ENCODE peak calls at places on chromosomes 1 and 21, in ten cellular contexts. One of them, this sample, is unnamed.

GRCh38 chr1:88433556-88433955 is 250.5 kb upstream of the PKN2 start:
- DNase-seq in H1: no peak
- DNase-seq in neural progenitor cell: no peak
- DNase-seq in KG1: no peak
- DNase-seq in H7: no peak
- DNase-seq in EL: peak
- DNase-seq in epithelial cell of proximal tubule: no peak
- DNase-seq in GM23248: no peak
- DNase-seq in C1 segment of cervical spinal cord: no peak
- DNase-seq in ovary: no peak
- DNase-seq in this sample: no peak

GRCh38 chr1:207152792-207153434 is 48.9 kb downstream of the C4BPA start:
- DNase-seq in H1: no peak
- DNase-seq in epithelial cell of proximal tubule: no peak
- DNase-seq in EL: peak
- DNase-seq in H7: no peak
- DNase-seq in ovary: no peak
- DNase-seq in KG1: no peak
- DNase-seq in GM23248: no peak
- DNase-seq in neural progenitor cell: no peak
- DNase-seq in C1 segment of cervical spinal cord: no peak
- DNase-seq in this sample: no peak

GRCh38 chr21:38916214-38916964 is 110.7 kb downstream of the ETS2 start:
- DNase-seq in epithelial cell of proximal tubule: no peak
- DNase-seq in EL: no peak
- DNase-seq in KG1: no peak
- DNase-seq in ovary: no peak
- DNase-seq in neural progenitor cell: no peak
- DNase-seq in GM23248: no peak
- DNase-seq in H1: no peak
- DNase-seq in H7: no peak
- DNase-seq in C1 segment of cervical spinal cord: no peak
- DNase-seq in this sample: no peak

GRCh38 chr1:244294825-244295224 is 156.9 kb downstream of the ADSS2 start:
- DNase-seq in H1: no peak
- DNase-seq in H7: no peak
- DNase-seq in epithelial cell of proximal tubule: no peak
- DNase-seq in C1 segment of cervical spinal cord: no peak
- DNase-seq in ovary: no peak
- DNase-seq in neural progenitor cell: no peak
- DNase-seq in KG1: no peak
- DNase-seq in EL: no peak
- DNase-seq in GM23248: no peak
- DNase-seq in this sample: no peak

GRCh38 chr1:89633745-89634625 is 1.1 kb downstream of the LRRC8C start:
- DNase-seq in H1: no peak
- DNase-seq in neural progenitor cell: peak
- DNase-seq in GM23248: peak
- DNase-seq in C1 segment of cervical spinal cord: no peak
- DNase-seq in H7: peak
- DNase-seq in epithelial cell of proximal tubule: no peak
- DNase-seq in ovary: peak
- DNase-seq in EL: peak
- DNase-seq in KG1: no peak
- DNase-seq in this sample: peak

GRCh38 chr1:109767596-109768334 is 4.0 kb upstream of the EPS8L3 start:
- DNase-seq in neural progenitor cell: no peak
- DNase-seq in H1: no peak
- DNase-seq in EL: no peak
- DNase-seq in GM23248: no peak
- DNase-seq in C1 segment of cervical spinal cord: no peak
- DNase-seq in ovary: peak
- DNase-seq in KG1: no peak
- DNase-seq in epithelial cell of proximal tubule: no peak
- DNase-seq in H7: no peak
- DNase-seq in this sample: no peak

GRCh38 chr21:15160136-15160535 is 95.3 kb upstream of the NRIP1 start:
- DNase-seq in KG1: no peak
- DNase-seq in epithelial cell of proximal tubule: no peak
- DNase-seq in H1: no peak
- DNase-seq in GM23248: no peak
- DNase-seq in neural progenitor cell: no peak
- DNase-seq in H7: no peak
- DNase-seq in ovary: no peak
- DNase-seq in EL: no peak
- DNase-seq in C1 segment of cervical spinal cord: no peak
- DNase-seq in this sample: no peak

GRCh38 chr1:86594284-86594683 is 47.4 kb downstream of the CLCA4 start:
- DNase-seq in EL: no peak
- DNase-seq in epithelial cell of proximal tubule: no peak
- DNase-seq in ovary: no peak
- DNase-seq in GM23248: no peak
- DNase-seq in neural progenitor cell: no peak
- DNase-seq in KG1: no peak
- DNase-seq in H7: no peak
- DNase-seq in H1: no peak
- DNase-seq in C1 segment of cervical spinal cord: no peak
- DNase-seq in this sample: no peak

GRCh38 chr1:21361506-21361905 is 71.2 kb upstream of the ECE1 start:
- DNase-seq in neural progenitor cell: no peak
- DNase-seq in ovary: no peak
- DNase-seq in epithelial cell of proximal tubule: no peak
- DNase-seq in EL: no peak
- DNase-seq in H1: no peak
- DNase-seq in KG1: no peak
- DNase-seq in GM23248: peak
- DNase-seq in H7: no peak
- DNase-seq in C1 segment of cervical spinal cord: no peak
- DNase-seq in this sample: no peak

GRCh38 chr21:35252831-35253230 is 203.7 kb upstream of the RUNX1 start:
- DNase-seq in GM23248: peak
- DNase-seq in KG1: no peak
- DNase-seq in H1: no peak
- DNase-seq in neural progenitor cell: no peak
- DNase-seq in epithelial cell of proximal tubule: no peak
- DNase-seq in ovary: no peak
- DNase-seq in C1 segment of cervical spinal cord: no peak
- DNase-seq in EL: peak
- DNase-seq in H7: no peak
- DNase-seq in this sample: no peak

GRCh38 chr1:207901041-207901653 is 9.8 kb downstream of the CD34 start:
- DNase-seq in C1 segment of cervical spinal cord: no peak
- DNase-seq in GM23248: no peak
- DNase-seq in H7: no peak
- DNase-seq in neural progenitor cell: no peak
- DNase-seq in EL: no peak
- DNase-seq in epithelial cell of proximal tubule: no peak
- DNase-seq in H1: no peak
- DNase-seq in ovary: no peak
- DNase-seq in KG1: no peak
- DNase-seq in this sample: no peak

GRCh38 chr1:151476083-151476482 is 16.8 kb upstream of the POGZ start:
- DNase-seq in KG1: no peak
- DNase-seq in epithelial cell of proximal tubule: no peak
- DNase-seq in EL: peak
- DNase-seq in ovary: no peak
- DNase-seq in C1 segment of cervical spinal cord: no peak
- DNase-seq in GM23248: peak
- DNase-seq in neural progenitor cell: no peak
- DNase-seq in H7: no peak
- DNase-seq in H1: no peak
- DNase-seq in this sample: no peak

This sample was measured in NCI-H2029.